ENCODE peak calls at places on chromosomes 3 and 15, in four cellular contexts. W, O, N and U are unnamed samples.

GRCh38 chr15:78292219-78292618 is 7.2 kb downstream of the SKIC8 start:
- DNase-seq in O (no peak), N (no peak), W (no peak), U (no peak)

GRCh38 chr3:182259579-182259978 is 533.7 kb upstream of the ATP11B start:
- DNase-seq in N (no peak), W (no peak), O (no peak), U (no peak)

GRCh38 chr3:109806929-109807328 is 469.6 kb upstream of the DPPA4 start:
- DNase-seq in O (peak), W (no peak), N (peak), U (peak)

GRCh38 chr3:172221550-172221949 is 182.2 kb downstream of the FNDC3B start:
- DNase-seq in W (no peak), O (no peak), N (peak), U (peak)

GRCh38 chr15:69408841-69409240 is 5.3 kb upstream of the KIF23 start:
- DNase-seq in N (no peak), W (no peak), O (no peak), U (no peak)

GRCh38 chr15:31265090-31265870 is 61.4 kb upstream of the KLF13 start:
- DNase-seq in O (no peak), N (no peak), W (peak), U (no peak)

GRCh38 chr3:52005571-52005986 is 9.9 kb upstream of the RPL29 start:
- DNase-seq in W (no peak), N (peak), O (no peak), U (peak)

GRCh38 chr3:150180349-150180748 is 209.7 kb upstream of the PFN2 start:
- DNase-seq in N (peak), O (no peak), W (peak), U (peak)

GRCh38 chr15:67839358-67839928 is 402 bp downstream of the RNU6-1 start:
- DNase-seq in N (peak), W (no peak), O (no peak), U (peak)

GRCh38 chr3:42224178-42224577 is 41.8 kb downstream of the CCK start:
- DNase-seq in W (no peak), N (no peak), O (no peak), U (peak)

GRCh38 chr3:135057996-135058395 is 262.9 kb downstream of the EPHB1 start:
- DNase-seq in O (no peak), W (no peak), N (no peak), U (no peak)

GRCh38 chr3:63900459-63900858 is 11.7 kb downstream of the SCAANT1 start:
- DNase-seq in O (no peak), N (no peak), W (no peak), U (peak)

GRCh38 chr15:99963976-99964375 is 230.7 kb upstream of the LYSMD4 start:
- DNase-seq in O (no peak), N (no peak), W (peak), U (no peak)

DNA sequence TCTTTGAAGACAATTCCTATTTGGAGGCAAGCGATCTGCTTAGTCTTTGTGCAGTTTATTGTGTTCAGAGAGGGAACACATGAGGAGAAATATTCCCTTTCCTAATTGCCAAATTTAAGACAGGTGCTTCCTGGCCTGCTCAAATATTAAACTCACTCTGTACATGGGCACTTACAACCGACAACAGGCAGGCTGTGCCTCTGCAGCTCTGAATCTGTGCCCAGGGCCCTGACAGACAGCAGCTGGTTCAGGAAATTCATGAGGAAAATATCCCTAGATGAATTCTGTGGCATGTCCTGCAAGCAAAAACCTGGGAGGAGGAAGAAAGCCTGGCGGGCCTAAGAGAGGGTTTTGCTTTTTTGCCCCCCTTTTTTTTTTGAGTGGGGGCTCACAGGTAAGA is 169.3 kb upstream of the TRIM42 start:
- DNase-seq in N (no peak), O (no peak), W (peak), U (no peak)
- TF ChIP-seq CTCF in N (no peak), O (no peak), W (no peak), U (no peak)

DNA sequence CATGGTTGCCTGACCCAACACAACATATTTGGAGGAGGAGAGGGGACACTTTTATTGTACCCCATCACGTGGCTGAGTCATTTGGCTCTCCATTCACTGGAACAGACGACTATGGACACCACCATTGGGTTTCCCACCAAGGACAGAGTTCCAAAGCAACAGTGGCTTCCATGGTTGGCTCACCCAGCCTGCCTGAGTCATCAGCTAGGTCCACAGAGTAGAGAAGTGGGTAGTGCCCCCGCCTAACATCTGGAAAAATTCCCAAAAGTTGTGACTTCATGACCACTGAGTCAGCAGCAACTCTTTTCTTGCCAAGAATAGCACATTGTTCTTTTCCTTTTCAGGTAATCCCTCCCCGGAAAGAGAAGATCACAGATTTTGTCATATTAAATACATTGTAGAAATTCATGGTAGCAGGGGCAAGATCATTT is 3.0 kb upstream of the PPP1R2 start:
- DNase-seq in O (no peak), W (peak), N (peak), U (peak)
- H3K4me3 ChIP-seq in O (no peak), W (no peak), N (no peak), U (no peak)

DNA sequence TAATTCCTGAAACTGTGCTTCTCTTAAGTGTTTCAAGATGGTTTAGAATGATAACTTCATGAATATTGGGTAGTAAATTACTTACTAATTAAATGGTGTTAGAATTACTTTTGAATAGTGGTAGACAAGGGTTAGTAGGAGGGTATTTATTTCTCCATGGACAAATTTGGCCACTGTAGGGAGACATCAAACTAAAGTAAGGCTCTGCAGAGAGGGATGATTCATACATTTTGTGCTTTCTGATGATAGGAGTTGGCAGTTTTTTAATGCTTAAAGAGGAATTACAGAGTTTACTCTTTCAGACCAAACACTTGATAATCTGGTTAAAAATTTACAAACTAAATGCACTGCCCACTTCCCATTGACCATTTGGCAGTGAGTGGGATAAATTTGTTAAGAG is 127.6 kb downstream of the NAALADL2 start:
- DNase-seq in O (no peak), W (no peak), N (peak), U (peak)
- TF ChIP-seq CTCF in O (no peak), W (no peak), N (peak), U (peak)

GRCh38 chr3:155001289-155002007 is 78.7 kb upstream of the MME start:
- DNase-seq in N (no peak), O (no peak), W (no peak), U (no peak)
- H3K4me3 ChIP-seq in N (no peak), O (no peak), W (no peak), U (no peak)

DNA sequence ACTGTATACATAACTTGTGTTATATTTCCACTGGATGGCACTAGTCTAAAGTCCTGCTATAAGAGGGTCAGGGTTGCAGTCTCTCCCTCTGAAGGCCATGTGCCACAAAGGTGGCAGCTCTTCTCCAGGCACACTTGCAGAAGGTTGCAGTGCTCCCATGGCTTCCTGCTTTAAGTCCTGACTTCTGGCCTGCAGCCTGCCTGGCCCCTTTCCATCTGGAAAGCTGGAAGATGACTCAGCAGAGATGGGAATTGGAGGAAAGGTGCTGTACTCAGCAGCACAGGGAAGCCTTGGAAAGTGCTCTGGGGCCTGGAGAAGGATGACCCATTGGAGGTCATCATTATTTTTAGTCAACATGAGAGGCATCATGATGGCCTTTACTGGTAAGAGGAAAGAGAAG is 40.9 kb upstream of the MRPL3 start:
- DNase-seq in N (peak), W (no peak), O (no peak), U (peak)
- TF ChIP-seq CTCF in N (no peak), W (no peak), O (no peak), U (peak)

DNA sequence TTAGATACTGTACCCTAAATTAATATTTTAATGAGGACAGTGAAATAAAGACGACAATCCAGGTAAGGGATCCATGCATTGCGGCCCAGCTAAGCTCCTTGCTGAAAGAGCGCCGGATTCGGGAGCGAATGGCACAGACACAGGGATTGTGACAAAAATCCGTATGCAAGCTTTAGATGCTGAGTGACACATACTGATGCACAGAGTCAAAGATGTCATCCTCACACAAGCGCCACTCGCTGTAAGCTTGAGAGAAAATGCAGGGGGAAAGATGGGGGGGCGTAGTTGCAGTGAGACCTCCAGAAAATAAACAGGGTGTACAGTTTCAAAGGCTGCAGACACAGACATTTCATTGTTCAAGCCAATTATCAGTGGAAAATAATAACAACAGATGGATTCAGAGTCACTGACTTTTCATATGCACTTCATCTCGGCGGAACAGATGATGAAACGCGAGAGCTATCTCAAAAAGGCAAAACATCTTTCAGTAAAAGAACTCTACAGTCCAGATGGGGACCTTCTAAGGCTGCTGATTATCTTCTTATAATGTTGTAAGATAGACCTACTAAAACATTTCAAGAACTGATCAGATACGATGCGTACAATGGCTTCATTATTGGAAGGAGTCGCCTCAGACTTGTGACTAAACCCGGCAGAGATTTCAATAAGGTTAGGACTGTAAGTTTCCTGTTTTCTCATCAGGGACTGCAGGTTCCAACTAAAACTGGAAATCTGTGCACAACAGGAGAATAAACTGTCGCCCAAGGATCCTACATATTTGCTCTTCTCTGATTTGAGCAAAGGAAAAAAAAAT is 275.4 kb downstream of the FOXP1 start:
- DNase-seq in O (no peak), N (peak), W (no peak), U (peak)
- H3K4me3 ChIP-seq in O (no peak), N (peak), W (no peak), U (no peak)

GRCh38 chr3:37259291-37259690 is 84.9 kb upstream of the LRRFIP2 start:
- DNase-seq in N (no peak), W (no peak), O (no peak), U (no peak)
- TF ChIP-seq CTCF in N (no peak), W (no peak), O (no peak), U (no peak)

DNA sequence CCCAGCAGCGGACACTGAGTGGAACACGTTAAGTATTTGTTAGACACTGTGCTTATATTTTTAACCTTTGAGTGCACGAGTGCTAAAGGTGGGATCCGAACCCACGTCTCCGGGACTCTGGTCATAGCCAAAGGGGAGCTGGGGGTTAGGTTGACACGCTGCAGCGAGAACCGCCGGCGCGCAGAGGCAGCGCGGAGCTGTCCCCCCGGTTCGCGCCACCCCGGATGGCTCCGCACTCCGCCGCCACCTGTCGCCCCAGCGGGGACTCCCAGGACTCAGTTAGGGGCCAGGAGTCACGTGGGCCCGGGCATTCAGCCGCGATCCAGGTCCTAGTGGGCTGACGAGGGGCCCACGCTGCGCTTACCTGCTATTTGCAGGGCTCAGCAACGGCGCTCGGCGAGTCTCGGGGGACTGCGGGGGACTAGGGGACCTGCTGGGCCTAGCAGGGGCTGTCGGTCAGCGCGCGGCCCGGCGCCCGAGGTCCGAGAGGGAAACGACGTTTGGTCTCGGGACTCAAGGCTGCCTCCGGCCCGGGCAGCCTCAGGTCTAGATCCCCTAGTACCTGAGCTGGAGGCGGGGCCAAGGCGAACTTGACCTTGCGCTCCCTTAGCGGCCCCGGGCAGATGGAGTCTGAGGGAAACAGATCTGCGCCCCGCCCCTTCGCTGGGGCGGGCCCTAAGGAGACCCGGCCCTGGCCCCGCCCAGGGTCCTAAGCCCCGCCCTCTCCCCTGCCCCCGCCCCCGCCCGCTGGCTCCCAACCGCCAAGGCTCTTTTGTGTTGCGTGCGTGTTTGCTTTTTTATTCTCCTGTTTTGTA is at the start of gene NMNAT3:
- DNase-seq in W (peak), O (peak), N (peak), U (peak)
- H3K4me3 ChIP-seq in W (peak), O (peak), N (peak), U (peak)

GRCh38 chr3:165256554-165256953 is 60.4 kb upstream of the SLITRK3 start:
- DNase-seq in O (no peak), N (no peak), W (no peak), U (no peak)

GRCh38 chr3:165259518-165260193 is 63.5 kb upstream of the SLITRK3 start:
- DNase-seq in N (no peak), O (no peak), W (no peak), U (peak)

GRCh38 chr3:165254812-165255211 is 58.6 kb upstream of the SLITRK3 start:
- DNase-seq in O (no peak), N (no peak), W (no peak), U (peak)
- TF ChIP-seq CTCF in O (no peak), N (no peak), W (peak), U (no peak)

GRCh38 chr3:79015854-79016253 is 751.9 kb downstream of the ROBO1 start:
- DNase-seq in O (no peak), W (no peak), N (no peak), U (no peak)

GRCh38 chr3:79018671-79019136 is 749.1 kb downstream of the ROBO1 start:
- DNase-seq in O (peak), W (no peak), N (peak), U (peak)

GRCh38 chr3:79019137-79019923 is 748.5 kb downstream of the ROBO1 start:
- DNase-seq in N (peak), O (peak), W (no peak), U (peak)

GRCh38 chr3:79016587-79017380 is 751.0 kb downstream of the ROBO1 start:
- DNase-seq in W (no peak), O (no peak), N (peak), U (peak)

DNA sequence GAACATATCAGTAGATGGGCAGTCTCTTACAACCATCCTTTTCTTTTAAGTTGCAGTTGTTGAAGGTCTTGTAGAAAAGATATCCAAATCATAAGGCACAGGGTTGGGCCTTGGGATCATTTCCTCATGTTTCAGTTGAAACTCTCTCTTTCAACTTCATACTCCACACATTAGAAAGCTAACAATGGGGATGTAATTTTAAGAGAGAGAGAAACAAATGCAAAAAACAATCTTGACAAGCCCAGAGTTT is 747.9 kb downstream of the ROBO1 start:
- DNase-seq in W (no peak), N (no peak), O (no peak), U (no peak)
- H3K4me3 ChIP-seq in W (peak), N (peak), O (peak), U (no peak)